ENCODE peak calls at places on chromosomes 3 and 15, in six cellular contexts. C is GM12865, M is hepatocyte, J is HT1080, H is RPMI7951, Z is suprapubic skin. D is an unnamed sample.

GRCh38 chr3:159776779-159777178 is 211.9 kb upstream of the IL12A start:
- DNase-seq in C (no peak), M (no peak), J (no peak), H (no peak), Z (no peak), D (peak; percentile 34)

GRCh38 chr15:65086680-65087111 is 10.2 kb downstream of the KBTBD13 start:
- DNase-seq in C (no peak), M (peak; percentile 5), J (no peak), H (no peak), Z (no peak), D (peak; percentile 52)

GRCh38 chr3:122183521-122183892 is at the start of gene CASR:
- DNase-seq in C (peak; percentile 40), M (peak; percentile 21), J (no peak), H (no peak), Z (no peak), D (peak; percentile 43)

GRCh38 chr3:67076607-67077006 is 78.5 kb downstream of the KBTBD8 start:
- DNase-seq in C (no peak), M (no peak), J (peak; percentile 40), H (peak; percentile 29), Z (no peak), D (no peak)

GRCh38 chr3:64685800-64686445 is 1.9 kb downstream of the ADAMTS9 start:
- DNase-seq in C (no peak), M (peak; percentile 94), J (peak; percentile 92), H (peak; percentile 92), Z (peak; percentile 89), D (peak; percentile 94)

GRCh38 chr3:186670148-186670547 is 4.3 kb downstream of the HRG start:
- DNase-seq in C (no peak), M (no peak), J (peak; percentile 43), H (no peak), Z (no peak), D (no peak)

GRCh38 chr15:89803941-89804800 is 10.5 kb downstream of the ANPEP start:
- DNase-seq in C (no peak), M (no peak), J (no peak), H (no peak), Z (no peak), D (peak; percentile 59)

GRCh38 chr3:52054689-52055511 is 1.5 kb downstream of the DUSP7 start:
- DNase-seq in C (no peak), M (no peak), J (no peak), H (peak; percentile 22), Z (no peak), D (peak; percentile 72)

GRCh38 chr3:156675744-156676466 is 1.5 kb downstream of the TIPARP start:
- DNase-seq in C (peak; percentile 43), M (peak; percentile 79), J (peak; percentile 91), H (peak; percentile 96), Z (peak; percentile 82), D (peak; percentile 73)

GRCh38 chr3:122754867-122755835 is 38.5 kb downstream of the HSPBAP1 start:
- DNase-seq in C (peak; percentile 61), M (peak; percentile 65), J (peak; percentile 62), H (peak; percentile 32), Z (no peak), D (no peak)

GRCh38 chr3:160183375-160184076 is 41.7 kb upstream of the C3orf80 start:
- DNase-seq in C (no peak), M (no peak), J (no peak), H (no peak), Z (no peak), D (no peak)

GRCh38 chr3:35523838-35524237 is 115.5 kb upstream of the ARPP21 start:
- DNase-seq in C (no peak), M (no peak), J (no peak), H (no peak), Z (no peak), D (no peak)

GRCh38 chr3:153404157-153404556 is 242.1 kb downstream of the RAP2B start:
- DNase-seq in C (no peak), M (no peak), J (no peak), H (no peak), Z (no peak), D (no peak)

GRCh38 chr3:72288955-72289707 is 504.2 kb upstream of the PROK2 start:
- DNase-seq in C (peak; percentile 36), M (peak; percentile 52), J (peak; percentile 42), H (peak; percentile 90), Z (no peak), D (peak; percentile 35)

GRCh38 chr3:129346690-129347440 is 68.2 kb downstream of the HMCES start:
- DNase-seq in C (no peak), M (no peak), J (no peak), H (no peak), Z (no peak), D (no peak)

GRCh38 chr15:67839929-67840746 is at the start of gene RNU6-1:
- DNase-seq in C (peak; percentile 97), M (peak; percentile 95), J (peak; percentile 89), H (peak; percentile 91), Z (peak; percentile 97), D (peak; percentile 98)

GRCh38 chr3:171428321-171428787 is 31.9 kb downstream of the TNIK start:
- DNase-seq in C (no peak), M (no peak), J (no peak), H (no peak), Z (no peak), D (no peak)

GRCh38 chr3:114111060-114111790 is 54.7 kb downstream of the QTRT2 start:
- DNase-seq in C (no peak), M (no peak), J (no peak), H (no peak), Z (no peak), D (no peak)

GRCh38 chr15:89196994-89197393 is 24.4 kb downstream of the RLBP1 start:
- DNase-seq in C (no peak), M (no peak), J (no peak), H (no peak), Z (no peak), D (no peak)

D was measured in right cardiac atrium.